ENCODE peak calls at places on chromosome 14, in six cellular contexts. B, O, W, K, M and U are unnamed samples.

GRCh38 chr14:89673499-89674225 is 256.6 kb upstream of the FOXN3 start:
- DNase-seq in B (no peak), O (no peak), W (peak), K (no peak), M (peak), U (no peak)

GRCh38 chr14:23351681-23352505 is 794 bp downstream of the SLC22A17 start:
- DNase-seq in B (peak), O (peak), W (no peak), K (peak), M (no peak), U (peak)

GRCh38 chr14:29144598-29144997 is 378.0 kb downstream of the FOXG1 start:
- DNase-seq in B (no peak), O (no peak), W (peak), K (no peak), M (no peak), U (no peak)

GRCh38 chr14:83706555-83706954 is 1823.4 kb upstream of the FLRT2 start:
- DNase-seq in B (peak), O (peak), W (peak), K (peak), M (no peak), U (peak)

GRCh38 chr14:104294983-104295680 is 156.7 kb downstream of the KIF26A start:
- DNase-seq in B (peak), O (no peak), W (no peak), K (no peak), M (no peak), U (no peak)

GRCh38 chr14:95078841-95079240 is 78.5 kb downstream of the DICER1 start:
- DNase-seq in B (peak), O (peak), W (no peak), K (no peak), M (no peak), U (no peak)

GRCh38 chr14:104547310-104547997 is 32.1 kb upstream of the C14orf180 start:
- DNase-seq in B (no peak), O (peak), W (no peak), K (no peak), M (no peak), U (no peak)

GRCh38 chr14:93219103-93219726 is 12.2 kb downstream of the UBR7 start:
- DNase-seq in B (no peak), O (no peak), W (peak), K (peak), M (peak), U (peak)

GRCh38 chr14:95472819-95473251 is 43.6 kb downstream of the SYNE3 start:
- DNase-seq in B (no peak), O (no peak), W (no peak), K (no peak), M (no peak), U (no peak)

GRCh38 chr14:98014851-98015615 is 1217.9 kb downstream of the VRK1 start:
- DNase-seq in B (no peak), O (no peak), W (no peak), K (no peak), M (no peak), U (no peak)

GRCh38 chr14:56555921-56556570 is 23.6 kb upstream of the TMEM260 start:
- DNase-seq in B (no peak), O (no peak), W (peak), K (peak), M (peak), U (peak)

GRCh38 chr14:90573385-90574105 is 176.7 kb downstream of the CALM1 start:
- DNase-seq in B (no peak), O (no peak), W (no peak), K (no peak), M (no peak), U (no peak)

GRCh38 chr14:85824526-85824925 is 294.6 kb downstream of the FLRT2 start:
- DNase-seq in B (no peak), O (no peak), W (no peak), K (peak), M (no peak), U (peak)

GRCh38 chr14:23286904-23287479 is 1.1 kb upstream of the HOMEZ start:
- DNase-seq in B (no peak), O (no peak), W (no peak), K (no peak), M (peak), U (no peak)

GRCh38 chr14:92988786-92989755 is 66.1 kb downstream of the CHGA start:
- DNase-seq in B (no peak), O (no peak), W (no peak), K (no peak), M (no peak), U (no peak)

GRCh38 chr14:102928412-102929348 is 6.2 kb downstream of the AMN start:
- DNase-seq in B (peak), O (peak), W (peak), K (peak), M (peak), U (peak)

GRCh38 chr14:100780646-100781355 is 45.1 kb upstream of the MEG3 start:
- DNase-seq in B (peak), O (no peak), W (no peak), K (peak), M (no peak), U (no peak)

GRCh38 chr14:40629144-40629543 is 977.5 kb upstream of the LRFN5 start:
- DNase-seq in B (no peak), O (no peak), W (no peak), K (no peak), M (no peak), U (no peak)

GRCh38 chr14:77409131-77409533 is 14.2 kb downstream of the NOXRED1 start:
- DNase-seq in B (peak), O (peak), W (no peak), K (peak), M (peak), U (no peak)

GRCh38 chr14:85172290-85172689 is 357.7 kb upstream of the FLRT2 start:
- DNase-seq in B (no peak), O (no peak), W (no peak), K (no peak), M (no peak), U (no peak)

GRCh38 chr14:94689218-94689984 is 77.2 kb downstream of the SERPINA3 start:
- DNase-seq in B (peak), O (peak), W (peak), K (peak), M (peak), U (peak)

GRCh38 chr14:33068626-33069025 is 129.9 kb downstream of the NPAS3 start:
- DNase-seq in B (no peak), O (no peak), W (no peak), K (no peak), M (no peak), U (no peak)

GRCh38 chr14:41699506-41699905 is 92.8 kb downstream of the LRFN5 start:
- DNase-seq in B (no peak), O (no peak), W (peak), K (no peak), M (peak), U (no peak)

GRCh38 chr14:85532981-85533820 is 3.3 kb downstream of the FLRT2 start:
- DNase-seq in B (peak), O (peak), W (peak), K (peak), M (peak), U (peak)

GRCh38 chr14:101066826-101067508 is 163.4 kb upstream of the RTL1 start:
- DNase-seq in B (peak), O (no peak), W (no peak), K (no peak), M (no peak), U (no peak)

GRCh38 chr14:22646570-22647254 is 2.6 kb upstream of the OR6J1 start:
- DNase-seq in B (no peak), O (no peak), W (peak), K (no peak), M (peak), U (no peak)

GRCh38 chr14:33457617-33458016 is 493.3 kb downstream of the EGLN3 start:
- DNase-seq in B (no peak), O (no peak), W (no peak), K (no peak), M (no peak), U (no peak)

GRCh38 chr14:62002636-62003035 is 240.4 kb downstream of the SNAPC1 start:
- DNase-seq in B (no peak), O (no peak), W (peak), K (no peak), M (peak), U (no peak)

GRCh38 chr14:73610692-73611091 is 1.6 kb upstream of the ACOT6 start:
- DNase-seq in B (no peak), O (no peak), W (peak), K (no peak), M (peak), U (no peak)

GRCh38 chr14:106060576-106060975 is 534.2 kb downstream of the TMEM121 start:
- DNase-seq in B (no peak), O (no peak), W (no peak), K (no peak), M (no peak), U (no peak)

GRCh38 chr14:29462271-29462670 is 465.4 kb downstream of the PRKD1 start:
- DNase-seq in B (no peak), O (no peak), W (no peak), K (no peak), M (no peak), U (no peak)

GRCh38 chr14:30805284-30805683 is 69.1 kb upstream of the COCH start:
- DNase-seq in B (no peak), O (no peak), W (no peak), K (no peak), M (no peak), U (no peak)

GRCh38 chr14:53368714-53369191 is 215.6 kb upstream of the DDHD1 start:
- DNase-seq in B (no peak), O (no peak), W (peak), K (no peak), M (peak), U (no peak)

GRCh38 chr14:59511916-59512530 is 27.7 kb downstream of the JKAMP start:
- DNase-seq in B (peak), O (peak), W (no peak), K (peak), M (no peak), U (peak)

GRCh38 chr14:91352696-91353692 is 64.6 kb downstream of the CCDC88C start:
- DNase-seq in B (no peak), O (no peak), W (no peak), K (no peak), M (no peak), U (no peak)

GRCh38 chr14:100304825-100305445 is 1.3 kb downstream of the SLC25A29 start:
- DNase-seq in B (peak), O (peak), W (peak), K (peak), M (peak), U (no peak)

GRCh38 chr14:63155511-63156189 is 48.6 kb upstream of the RHOJ start:
- DNase-seq in B (no peak), O (no peak), W (peak), K (no peak), M (no peak), U (no peak)

GRCh38 chr14:99169776-99170356 is 102.1 kb downstream of the BCL11B start:
- DNase-seq in B (peak), O (peak), W (no peak), K (peak), M (no peak), U (no peak)

GRCh38 chr14:71137536-71138235 is 230.4 kb downstream of the PCNX1 start:
- DNase-seq in B (peak), O (peak), W (no peak), K (no peak), M (no peak), U (no peak)

GRCh38 chr14:71138236-71139057 is 231.2 kb downstream of the PCNX1 start:
- DNase-seq in B (no peak), O (no peak), W (no peak), K (no peak), M (no peak), U (no peak)

GRCh38 chr14:71140157-71140556 is 232.9 kb downstream of the PCNX1 start:
- DNase-seq in B (no peak), O (no peak), W (no peak), K (no peak), M (no peak), U (no peak)

GRCh38 chr14:71141701-71142374 is 234.6 kb downstream of the PCNX1 start:
- DNase-seq in B (no peak), O (no peak), W (peak), K (no peak), M (peak), U (no peak)

GRCh38 chr14:71139058-71139946 is 232.0 kb downstream of the PCNX1 start:
- DNase-seq in B (peak), O (peak), W (peak), K (peak), M (peak), U (peak)
- H4K8ac ChIP-seq in B (no peak), O (no peak), W (peak), K (no peak), M (peak), U (no peak)

GRCh38 chr14:51302319-51303030 is 62.4 kb downstream of the TMX1 start:
- DNase-seq in B (no peak), O (no peak), W (no peak), K (no peak), M (peak), U (no peak)
- H4K8ac ChIP-seq in B (no peak), O (no peak), W (peak), K (no peak), M (no peak), U (no peak)

DNA sequence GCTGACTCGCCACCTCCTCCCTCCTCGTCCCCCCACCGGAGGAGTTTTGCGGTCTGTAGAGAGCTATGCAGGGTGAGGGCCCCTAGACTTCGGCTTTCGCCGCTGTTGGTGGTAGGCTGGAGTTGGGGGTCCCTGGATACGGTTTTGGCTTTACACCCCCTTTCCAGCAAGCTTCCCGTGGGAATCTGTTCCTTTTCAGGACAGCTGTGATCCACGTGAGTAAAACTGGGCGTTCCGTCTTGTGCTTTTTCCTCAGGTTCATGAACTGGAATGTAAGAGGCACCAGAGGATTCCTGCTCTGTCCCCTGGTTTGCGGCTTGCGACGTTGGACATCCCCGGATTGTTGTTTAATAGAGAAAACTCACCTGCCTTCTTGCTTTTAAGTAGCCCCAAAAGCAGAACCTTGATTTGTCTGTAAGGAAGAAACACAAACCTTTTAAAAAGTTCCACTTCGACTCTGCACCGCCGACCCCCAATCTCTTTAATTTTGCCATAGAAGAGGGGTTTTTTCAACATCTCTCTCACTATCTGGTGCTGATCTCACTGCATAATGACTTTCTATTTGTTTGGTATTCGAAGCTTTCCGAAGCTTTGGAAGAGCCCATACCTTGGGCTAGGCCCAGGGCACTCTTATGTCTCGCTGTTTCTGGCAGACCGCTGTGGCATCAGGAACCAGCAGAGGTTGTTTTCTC is 490 bp downstream of the PRORP start:
- DNase-seq in B (no peak), O (no peak), W (peak), K (peak), M (peak), U (no peak)
- H4K8ac ChIP-seq in B (peak), O (peak), W (peak), K (no peak), M (peak), U (peak)

GRCh38 chr14:64705406-64706118 is 1.3 kb downstream of the PLEKHG3 start:
- DNase-seq in B (no peak), O (no peak), W (no peak), K (peak), M (peak), U (no peak)
- H4K8ac ChIP-seq in B (no peak), O (no peak), W (peak), K (no peak), M (no peak), U (no peak)

GRCh38 chr14:20487402-20487742 is 18.0 kb upstream of the RNASE10 start:
- DNase-seq in B (no peak), O (no peak), W (no peak), K (no peak), M (no peak), U (no peak)
- H4K8ac ChIP-seq in B (no peak), O (no peak), W (no peak), K (no peak), M (no peak), U (no peak)

GRCh38 chr14:68295316-68295816 is 475.8 kb downstream of the RAD51B start:
- DNase-seq in B (peak), O (no peak), W (no peak), K (peak), M (peak), U (no peak)

GRCh38 chr14:68300608-68301007 is 481.0 kb downstream of the RAD51B start:
- DNase-seq in B (no peak), O (no peak), W (no peak), K (no peak), M (no peak), U (no peak)

GRCh38 chr14:68297011-68297410 is 477.4 kb downstream of the RAD51B start:
- DNase-seq in B (no peak), O (no peak), W (no peak), K (no peak), M (no peak), U (no peak)

GRCh38 chr14:68293404-68293803 is 473.8 kb downstream of the RAD51B start:
- DNase-seq in B (no peak), O (no peak), W (no peak), K (no peak), M (no peak), U (no peak)

DNA sequence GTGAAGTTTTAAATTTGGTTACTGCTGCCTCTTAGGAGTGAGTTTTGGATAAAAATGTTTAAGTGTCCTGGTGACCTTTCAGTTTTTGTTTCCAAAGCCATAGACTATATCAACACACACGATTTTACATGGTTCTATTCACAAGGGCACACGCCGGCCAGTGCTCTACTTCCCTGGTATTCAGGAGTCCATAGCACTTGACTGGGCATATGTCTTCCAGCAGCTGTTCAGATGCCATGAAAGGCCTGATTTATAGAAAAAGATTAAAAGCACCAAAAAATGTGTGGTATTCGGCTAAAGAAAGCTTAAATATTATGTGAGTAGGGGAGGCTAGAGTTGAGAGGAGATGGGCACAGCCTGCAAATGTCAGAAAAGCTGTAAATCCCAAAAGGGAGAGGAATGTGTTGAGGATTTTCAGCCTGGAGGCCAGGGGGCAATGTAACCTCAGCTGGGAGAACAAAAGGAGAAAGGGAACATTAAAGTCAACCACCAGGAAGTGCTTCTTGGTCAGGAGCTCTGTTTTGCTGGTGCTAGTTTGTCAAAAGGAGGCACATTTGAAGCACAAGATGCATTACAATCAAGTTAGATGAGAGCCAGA is 478.4 kb downstream of the RAD51B start:
- DNase-seq in B (peak), O (peak), W (peak), K (peak), M (peak), U (no peak)
- H4K8ac ChIP-seq in B (no peak), O (no peak), W (peak), K (no peak), M (no peak), U (no peak)

GRCh38 chr14:71754422-71755095 is 177.7 kb upstream of the RGS6 start:
- DNase-seq in B (peak), O (no peak), W (no peak), K (peak), M (no peak), U (no peak)
- H4K8ac ChIP-seq in B (no peak), O (peak), W (peak), K (no peak), M (peak), U (no peak)

GRCh38 chr14:88590173-88590572 is 27.3 kb downstream of the ZC3H14 start:
- DNase-seq in B (no peak), O (no peak), W (peak), K (no peak), M (peak), U (no peak)
- H4K8ac ChIP-seq in B (no peak), O (no peak), W (no peak), K (no peak), M (no peak), U (no peak)

DNA sequence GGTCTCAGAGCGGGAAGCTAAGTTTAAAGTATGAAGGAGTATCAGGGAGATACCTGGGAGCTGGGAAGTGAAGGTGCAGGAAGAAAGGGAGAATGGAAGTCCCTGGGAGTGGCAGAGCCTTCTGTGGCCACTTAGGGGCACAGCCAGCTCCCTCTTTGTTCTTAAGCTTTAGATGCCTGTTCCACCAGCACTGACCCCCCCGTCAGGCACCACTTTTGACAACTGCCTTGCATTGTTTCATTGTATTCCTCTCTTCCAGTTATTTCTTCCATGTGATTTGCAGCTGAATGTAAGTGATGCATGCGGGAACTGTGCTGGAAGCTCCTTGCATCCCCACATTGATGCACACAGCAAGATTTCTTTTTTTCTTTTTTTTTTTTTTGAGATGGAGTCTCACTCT is 2.6 kb downstream of the GALNT16 start:
- DNase-seq in B (no peak), O (no peak), W (no peak), K (no peak), M (no peak), U (no peak)
- H4K8ac ChIP-seq in B (no peak), O (no peak), W (no peak), K (no peak), M (no peak), U (no peak)